ENCODE peak calls at places on chromosomes 3 and 15, in ten cellular contexts. One of them, this sample, is unnamed.

GRCh38 chr3:59263152-59263551 is 213.3 kb upstream of the CFAP20DC start:
- DNase-seq in cardiac fibroblast: no peak
- DNase-seq in LNCaP clone FGC: no peak
- DNase-seq in left ventricle myocardium inferior: no peak
- DNase-seq in fibroblast of pulmonary artery: no peak
- DNase-seq in progenitor cell of endocrine pancreas: no peak
- DNase-seq in Calu3: no peak
- DNase-seq in mammary epithelial cell: no peak
- DNase-seq in GM23338: no peak
- DNase-seq in CD4-positive, alpha-beta T cell: no peak
- DNase-seq in this sample: no peak

GRCh38 chr15:48373855-48374421 is 42.7 kb downstream of the DUT start:
- DNase-seq in CD4-positive, alpha-beta T cell: no peak
- DNase-seq in fibroblast of pulmonary artery: peak; percentile 89
- DNase-seq in cardiac fibroblast: peak; percentile 91
- DNase-seq in Calu3: peak; percentile 23
- DNase-seq in left ventricle myocardium inferior: peak; percentile 23
- DNase-seq in LNCaP clone FGC: no peak
- DNase-seq in GM23338: no peak
- DNase-seq in mammary epithelial cell: peak; percentile 75
- DNase-seq in progenitor cell of endocrine pancreas: no peak
- DNase-seq in this sample: peak; percentile 84

GRCh38 chr3:100221159-100221558 is 39.6 kb upstream of the TBC1D23 start:
- DNase-seq in LNCaP clone FGC: no peak
- DNase-seq in cardiac fibroblast: no peak
- DNase-seq in Calu3: no peak
- DNase-seq in fibroblast of pulmonary artery: no peak
- DNase-seq in progenitor cell of endocrine pancreas: no peak
- DNase-seq in CD4-positive, alpha-beta T cell: no peak
- DNase-seq in left ventricle myocardium inferior: no peak
- DNase-seq in mammary epithelial cell: no peak
- DNase-seq in GM23338: no peak
- DNase-seq in this sample: no peak

GRCh38 chr15:68599560-68600071 is 20.8 kb downstream of the CORO2B start:
- DNase-seq in CD4-positive, alpha-beta T cell: no peak
- DNase-seq in progenitor cell of endocrine pancreas: no peak
- DNase-seq in GM23338: peak; percentile 93
- DNase-seq in cardiac fibroblast: peak; percentile 81
- DNase-seq in left ventricle myocardium inferior: peak; percentile 22
- DNase-seq in LNCaP clone FGC: no peak
- DNase-seq in mammary epithelial cell: no peak
- DNase-seq in fibroblast of pulmonary artery: peak; percentile 63
- DNase-seq in Calu3: no peak
- DNase-seq in this sample: no peak

GRCh38 chr3:39267631-39268553 is 11.9 kb downstream of the CX3CR1 start:
- DNase-seq in left ventricle myocardium inferior: no peak
- DNase-seq in Calu3: no peak
- DNase-seq in CD4-positive, alpha-beta T cell: peak; percentile 15
- DNase-seq in mammary epithelial cell: no peak
- DNase-seq in LNCaP clone FGC: no peak
- DNase-seq in cardiac fibroblast: no peak
- DNase-seq in fibroblast of pulmonary artery: no peak
- DNase-seq in GM23338: no peak
- DNase-seq in progenitor cell of endocrine pancreas: no peak
- DNase-seq in this sample: no peak

GRCh38 chr3:28905798-28906197 is 375.1 kb upstream of the RBMS3 start:
- DNase-seq in GM23338: no peak
- DNase-seq in fibroblast of pulmonary artery: no peak
- DNase-seq in CD4-positive, alpha-beta T cell: no peak
- DNase-seq in Calu3: no peak
- DNase-seq in left ventricle myocardium inferior: no peak
- DNase-seq in LNCaP clone FGC: no peak
- DNase-seq in mammary epithelial cell: no peak
- DNase-seq in progenitor cell of endocrine pancreas: no peak
- DNase-seq in cardiac fibroblast: no peak
- DNase-seq in this sample: no peak

GRCh38 chr3:113063126-113063894 is 72.5 kb downstream of the GTPBP8 start:
- DNase-seq in mammary epithelial cell: peak; percentile 48
- DNase-seq in left ventricle myocardium inferior: no peak
- DNase-seq in CD4-positive, alpha-beta T cell: no peak
- DNase-seq in Calu3: no peak
- DNase-seq in GM23338: no peak
- DNase-seq in fibroblast of pulmonary artery: no peak
- DNase-seq in progenitor cell of endocrine pancreas: no peak
- DNase-seq in LNCaP clone FGC: no peak
- DNase-seq in cardiac fibroblast: peak; percentile 19
- DNase-seq in this sample: no peak

GRCh38 chr3:61381745-61382392 is 130.6 kb upstream of the FHIT start:
- DNase-seq in cardiac fibroblast: peak; percentile 24
- DNase-seq in mammary epithelial cell: peak; percentile 27
- DNase-seq in Calu3: no peak
- DNase-seq in LNCaP clone FGC: peak; percentile 21
- DNase-seq in left ventricle myocardium inferior: no peak
- DNase-seq in fibroblast of pulmonary artery: peak; percentile 36
- DNase-seq in CD4-positive, alpha-beta T cell: no peak
- DNase-seq in GM23338: peak; percentile 76
- DNase-seq in progenitor cell of endocrine pancreas: no peak
- DNase-seq in this sample: peak; percentile 33

GRCh38 chr3:9113040-9113439 is 136.4 kb downstream of the SRGAP3 start:
- DNase-seq in progenitor cell of endocrine pancreas: no peak
- DNase-seq in Calu3: no peak
- DNase-seq in CD4-positive, alpha-beta T cell: no peak
- DNase-seq in left ventricle myocardium inferior: no peak
- DNase-seq in fibroblast of pulmonary artery: no peak
- DNase-seq in cardiac fibroblast: no peak
- DNase-seq in LNCaP clone FGC: no peak
- DNase-seq in mammary epithelial cell: no peak
- DNase-seq in GM23338: no peak
- DNase-seq in this sample: no peak

GRCh38 chr3:9110802-9111201 is 138.6 kb downstream of the SRGAP3 start:
- DNase-seq in CD4-positive, alpha-beta T cell: no peak
- DNase-seq in Calu3: no peak
- DNase-seq in fibroblast of pulmonary artery: peak; percentile 3
- DNase-seq in progenitor cell of endocrine pancreas: no peak
- DNase-seq in left ventricle myocardium inferior: no peak
- DNase-seq in LNCaP clone FGC: no peak
- DNase-seq in cardiac fibroblast: no peak
- DNase-seq in mammary epithelial cell: no peak
- DNase-seq in GM23338: no peak
- DNase-seq in this sample: no peak

GRCh38 chr3:9110316-9110715 is 139.1 kb downstream of the SRGAP3 start:
- DNase-seq in GM23338: no peak
- DNase-seq in LNCaP clone FGC: no peak
- DNase-seq in fibroblast of pulmonary artery: no peak
- DNase-seq in left ventricle myocardium inferior: no peak
- DNase-seq in Calu3: no peak
- DNase-seq in progenitor cell of endocrine pancreas: no peak
- DNase-seq in cardiac fibroblast: no peak
- DNase-seq in mammary epithelial cell: no peak
- DNase-seq in CD4-positive, alpha-beta T cell: no peak
- DNase-seq in this sample: no peak

GRCh38 chr3:9109570-9109914 is 139.9 kb downstream of the SRGAP3 start:
- DNase-seq in fibroblast of pulmonary artery: no peak
- DNase-seq in Calu3: no peak
- DNase-seq in LNCaP clone FGC: no peak
- DNase-seq in cardiac fibroblast: no peak
- DNase-seq in left ventricle myocardium inferior: no peak
- DNase-seq in CD4-positive, alpha-beta T cell: no peak
- DNase-seq in GM23338: no peak
- DNase-seq in progenitor cell of endocrine pancreas: no peak
- DNase-seq in mammary epithelial cell: no peak
- DNase-seq in this sample: no peak

DNA sequence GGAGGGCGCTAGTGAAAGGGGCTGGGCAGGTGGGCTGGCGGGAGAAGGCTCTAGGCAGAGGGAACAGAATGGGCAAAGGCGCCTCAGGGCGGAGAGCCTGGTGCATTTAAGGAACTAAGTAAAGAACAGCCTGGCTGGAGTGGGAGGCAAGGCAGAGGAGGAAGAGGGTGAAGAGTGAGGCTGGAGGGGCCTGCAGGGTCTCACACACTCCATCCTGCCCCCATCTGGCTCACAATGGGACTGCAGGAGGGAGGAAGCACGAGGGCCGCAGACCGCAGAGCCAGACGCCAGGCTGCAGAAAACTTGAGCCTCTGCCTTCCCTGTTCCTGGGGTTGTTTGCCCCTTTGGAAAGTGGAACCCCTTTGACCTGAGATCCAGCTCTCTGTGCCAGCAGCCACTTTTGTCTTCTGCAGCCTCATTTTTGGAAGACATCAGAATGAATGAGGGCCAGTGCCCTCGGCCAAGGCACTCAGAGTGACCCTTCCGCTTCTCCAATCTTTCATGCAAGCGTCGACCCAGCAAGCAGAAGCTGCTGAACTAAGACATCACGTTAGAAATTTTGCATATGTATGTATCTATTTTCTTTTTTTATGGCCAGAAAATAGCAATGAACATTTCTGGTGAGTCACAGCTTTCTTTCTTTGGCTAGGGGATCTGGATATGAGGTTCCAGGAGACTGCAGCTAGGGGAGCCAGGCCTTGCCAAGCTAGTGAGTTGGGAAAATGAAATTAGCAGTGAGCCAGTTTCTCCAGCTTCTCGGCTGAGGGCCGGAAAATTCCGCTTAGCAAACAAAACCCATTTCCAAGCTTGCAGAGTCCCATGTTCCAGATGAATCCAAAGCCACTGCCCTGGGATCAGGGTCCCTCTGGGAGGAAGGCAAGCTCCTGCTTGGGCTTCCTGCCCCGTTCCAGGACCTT is 137.8 kb downstream of the SRGAP3 start:
- DNase-seq in GM23338: peak; percentile 81
- DNase-seq in Calu3: no peak
- DNase-seq in mammary epithelial cell: no peak
- DNase-seq in LNCaP clone FGC: no peak
- DNase-seq in fibroblast of pulmonary artery: no peak
- DNase-seq in cardiac fibroblast: no peak
- DNase-seq in left ventricle myocardium inferior: peak; percentile 32
- DNase-seq in progenitor cell of endocrine pancreas: no peak
- DNase-seq in CD4-positive, alpha-beta T cell: no peak
- DNase-seq in this sample: no peak
- TF ChIP-seq CTCF in GM23338: peak; percentile 68
- TF ChIP-seq CTCF in Calu3: no peak
- TF ChIP-seq CTCF in mammary epithelial cell: no peak
- TF ChIP-seq CTCF in LNCaP clone FGC: peak; percentile 11
- TF ChIP-seq CTCF in fibroblast of pulmonary artery: no peak
- TF ChIP-seq CTCF in cardiac fibroblast: no peak
- TF ChIP-seq CTCF in left ventricle myocardium inferior: peak; percentile 30
- TF ChIP-seq CTCF in progenitor cell of endocrine pancreas: no peak
- TF ChIP-seq CTCF in CD4-positive, alpha-beta T cell: no peak
- TF ChIP-seq CTCF in this sample: peak; percentile 4

DNA sequence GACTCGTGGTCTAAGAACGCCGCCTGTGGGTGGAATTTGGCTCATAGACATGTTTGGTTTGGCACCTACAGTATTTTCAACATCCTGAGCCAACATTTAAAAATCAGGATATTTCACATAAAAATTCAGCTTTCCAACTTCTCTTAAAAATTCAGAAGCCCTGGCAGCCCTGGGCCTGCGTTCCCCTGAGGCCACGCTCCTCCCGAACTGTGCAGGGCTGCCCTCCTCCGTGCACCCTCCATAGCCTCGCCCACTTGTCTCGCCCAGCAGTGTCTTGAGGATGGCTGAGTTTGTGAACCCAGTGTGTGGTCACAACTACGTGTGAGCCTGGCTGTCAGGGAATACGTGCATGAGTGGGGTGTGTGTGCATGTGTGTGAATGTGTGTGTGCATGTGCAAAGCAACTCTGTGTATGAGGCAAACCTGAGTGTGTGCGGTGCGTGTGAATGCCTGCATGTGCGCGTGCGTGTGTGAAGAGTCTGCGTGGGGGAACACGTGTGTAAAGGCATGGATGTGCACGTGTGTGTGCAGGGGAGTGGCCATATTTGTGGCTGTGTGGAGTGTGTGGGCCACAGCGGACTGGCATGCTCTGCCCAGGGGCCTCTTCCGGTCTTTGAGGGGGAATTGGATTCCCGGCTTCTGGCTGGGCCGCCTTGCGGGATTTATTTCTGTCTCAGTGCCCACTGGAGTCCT is 30.9 kb downstream of the PTH1R start:
- DNase-seq in mammary epithelial cell: no peak
- DNase-seq in progenitor cell of endocrine pancreas: no peak
- DNase-seq in left ventricle myocardium inferior: no peak
- DNase-seq in Calu3: no peak
- DNase-seq in GM23338: no peak
- DNase-seq in LNCaP clone FGC: no peak
- DNase-seq in fibroblast of pulmonary artery: peak; percentile 86
- DNase-seq in cardiac fibroblast: peak; percentile 84
- DNase-seq in CD4-positive, alpha-beta T cell: no peak
- DNase-seq in this sample: peak; percentile 84
- TF ChIP-seq CTCF in mammary epithelial cell: peak; percentile 7
- TF ChIP-seq CTCF in progenitor cell of endocrine pancreas: no peak
- TF ChIP-seq CTCF in left ventricle myocardium inferior: peak; percentile 30
- TF ChIP-seq CTCF in Calu3: no peak
- TF ChIP-seq CTCF in GM23338: no peak
- TF ChIP-seq CTCF in LNCaP clone FGC: peak; percentile 42
- TF ChIP-seq CTCF in fibroblast of pulmonary artery: peak; percentile 41
- TF ChIP-seq CTCF in cardiac fibroblast: no peak
- TF ChIP-seq CTCF in CD4-positive, alpha-beta T cell: no peak
- TF ChIP-seq CTCF in this sample: no peak

DNA sequence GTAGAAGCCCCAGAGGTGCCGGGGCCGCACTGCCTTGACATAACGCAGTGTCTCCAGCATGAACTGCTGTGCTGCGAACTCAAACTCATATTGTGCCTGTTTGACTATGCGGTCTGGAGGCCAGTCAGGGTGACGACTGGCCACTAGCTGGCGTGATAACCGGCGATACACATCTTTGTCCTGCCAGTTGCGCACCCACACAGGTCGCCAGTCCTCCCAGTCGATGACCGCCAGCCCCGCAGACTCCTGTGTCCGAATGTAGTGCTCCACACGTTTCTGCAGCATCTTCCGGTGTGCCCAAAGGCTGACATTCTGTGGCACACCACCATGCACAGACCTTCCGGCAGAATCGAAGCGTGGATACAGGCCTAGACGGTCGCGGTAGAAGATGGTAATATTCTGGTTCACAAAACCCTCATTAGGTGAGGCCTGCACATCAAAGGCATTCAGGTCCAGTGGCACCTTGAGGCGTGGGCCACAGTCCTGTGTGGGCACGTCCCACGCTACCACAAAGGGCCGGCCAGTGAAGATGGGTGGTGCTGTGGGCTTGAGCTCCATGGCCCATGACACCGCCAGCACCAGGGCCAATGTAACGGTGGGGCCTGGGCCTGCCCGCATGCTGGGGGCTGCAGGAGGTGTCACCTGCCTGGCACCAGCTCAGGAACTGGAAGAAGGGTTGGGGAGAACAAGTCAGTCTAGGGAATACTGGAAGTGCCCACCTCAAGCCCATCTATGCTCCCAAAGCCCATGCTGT is 2.5 kb downstream of the HYAL2 start:
- DNase-seq in left ventricle myocardium inferior: no peak
- DNase-seq in Calu3: no peak
- DNase-seq in mammary epithelial cell: no peak
- DNase-seq in LNCaP clone FGC: no peak
- DNase-seq in fibroblast of pulmonary artery: no peak
- DNase-seq in CD4-positive, alpha-beta T cell: no peak
- DNase-seq in GM23338: no peak
- DNase-seq in progenitor cell of endocrine pancreas: no peak
- DNase-seq in cardiac fibroblast: no peak
- DNase-seq in this sample: peak; percentile 46
- TF ChIP-seq CTCF in left ventricle myocardium inferior: peak; percentile 12
- TF ChIP-seq CTCF in Calu3: no peak
- TF ChIP-seq CTCF in mammary epithelial cell: no peak
- TF ChIP-seq CTCF in LNCaP clone FGC: peak; percentile 17
- TF ChIP-seq CTCF in fibroblast of pulmonary artery: no peak
- TF ChIP-seq CTCF in CD4-positive, alpha-beta T cell: no peak
- TF ChIP-seq CTCF in GM23338: no peak
- TF ChIP-seq CTCF in progenitor cell of endocrine pancreas: no peak
- TF ChIP-seq CTCF in cardiac fibroblast: no peak
- TF ChIP-seq CTCF in this sample: peak; percentile 50

GRCh38 chr3:47370887-47371697 is 9.7 kb upstream of the PTPN23 start:
- DNase-seq in LNCaP clone FGC: no peak
- DNase-seq in fibroblast of pulmonary artery: peak; percentile 22
- DNase-seq in Calu3: no peak
- DNase-seq in progenitor cell of endocrine pancreas: no peak
- DNase-seq in cardiac fibroblast: no peak
- DNase-seq in mammary epithelial cell: no peak
- DNase-seq in GM23338: peak; percentile 72
- DNase-seq in CD4-positive, alpha-beta T cell: peak; percentile 23
- DNase-seq in left ventricle myocardium inferior: no peak
- DNase-seq in this sample: no peak
- TF ChIP-seq CTCF in LNCaP clone FGC: peak; percentile 55
- TF ChIP-seq CTCF in fibroblast of pulmonary artery: peak; percentile 19
- TF ChIP-seq CTCF in Calu3: peak; percentile 54
- TF ChIP-seq CTCF in progenitor cell of endocrine pancreas: peak; percentile 59
- TF ChIP-seq CTCF in cardiac fibroblast: peak; percentile 23
- TF ChIP-seq CTCF in mammary epithelial cell: no peak
- TF ChIP-seq CTCF in GM23338: peak; percentile 8
- TF ChIP-seq CTCF in CD4-positive, alpha-beta T cell: peak; percentile 26
- TF ChIP-seq CTCF in left ventricle myocardium inferior: peak; percentile 60
- TF ChIP-seq CTCF in this sample: peak; percentile 41

This sample was measured in endothelial cell of umbilical vein.